ENCODE peak calls at places on chromosomes 16 and 17, in four cellular contexts. One of them, this sample, is unnamed.

GRCh38 chr16:648071-648785 is 937 bp upstream of the WDR90 start:
- DNase-seq in A673: peak; percentile 55
- DNase-seq in cardiac muscle cell: peak; percentile 37
- DNase-seq in small intestine: peak; percentile 92
- DNase-seq in this sample: no peak

GRCh38 chr16:80627108-80627507 is 86.3 kb downstream of the DYNLRB2 start:
- DNase-seq in A673: no peak
- DNase-seq in cardiac muscle cell: no peak
- DNase-seq in small intestine: no peak
- DNase-seq in this sample: no peak

GRCh38 chr17:43016216-43016615 is 6.0 kb downstream of the VAT1 start:
- DNase-seq in A673: no peak
- DNase-seq in cardiac muscle cell: no peak
- DNase-seq in small intestine: no peak
- DNase-seq in this sample: no peak

GRCh38 chr16:89297156-89297869 is 79.8 kb downstream of the ZNF778 start:
- DNase-seq in A673: no peak
- DNase-seq in cardiac muscle cell: no peak
- DNase-seq in small intestine: no peak
- DNase-seq in this sample: no peak

GRCh38 chr16:19879241-19879792 is 5.3 kb downstream of the GPRC5B start:
- DNase-seq in A673: no peak
- DNase-seq in cardiac muscle cell: peak; percentile 41
- DNase-seq in small intestine: peak; percentile 17
- DNase-seq in this sample: no peak

GRCh38 chr16:81926036-81926435 is 85.2 kb downstream of the SDR42E1 start:
- DNase-seq in A673: no peak
- DNase-seq in cardiac muscle cell: no peak
- DNase-seq in small intestine: no peak
- DNase-seq in this sample: no peak

GRCh38 chr16:80198265-80198994 is 342.4 kb upstream of the DYNLRB2 start:
- DNase-seq in A673: no peak
- DNase-seq in cardiac muscle cell: no peak
- DNase-seq in small intestine: peak; percentile 10
- DNase-seq in this sample: no peak

GRCh38 chr16:78742501-78743283 is 643.2 kb downstream of the WWOX start:
- DNase-seq in A673: no peak
- DNase-seq in cardiac muscle cell: no peak
- DNase-seq in small intestine: peak; percentile 55
- DNase-seq in this sample: no peak

GRCh38 chr16:70738083-70738977 is 52.5 kb upstream of the MTSS2 start:
- DNase-seq in A673: no peak
- DNase-seq in cardiac muscle cell: peak; percentile 75
- DNase-seq in small intestine: peak; percentile 25
- DNase-seq in this sample: peak; percentile 72

GRCh38 chr17:33778505-33779398 is 476.3 kb upstream of the CCL2 start:
- DNase-seq in A673: peak; percentile 50
- DNase-seq in cardiac muscle cell: peak; percentile 52
- DNase-seq in small intestine: peak; percentile 36
- DNase-seq in this sample: peak; percentile 31

GRCh38 chr16:86405319-86405718 is 105.0 kb upstream of the FOXF1 start:
- DNase-seq in A673: no peak
- DNase-seq in cardiac muscle cell: no peak
- DNase-seq in small intestine: no peak
- DNase-seq in this sample: no peak

GRCh38 chr16:57900796-57901479 is 70.0 kb downstream of the CNGB1 start:
- DNase-seq in A673: no peak
- DNase-seq in cardiac muscle cell: no peak
- DNase-seq in small intestine: no peak
- DNase-seq in this sample: no peak

GRCh38 chr17:61398721-61399130 is 917 bp upstream of the TBX2 start:
- DNase-seq in A673: no peak
- DNase-seq in cardiac muscle cell: no peak
- DNase-seq in small intestine: no peak
- DNase-seq in this sample: no peak

GRCh38 chr17:10292057-10292931 is 80.5 kb downstream of the MYH13 start:
- DNase-seq in A673: no peak
- DNase-seq in cardiac muscle cell: peak; percentile 22
- DNase-seq in small intestine: no peak
- DNase-seq in this sample: peak; percentile 34

GRCh38 chr16:89322381-89323119 is 105.0 kb downstream of the ZNF778 start:
- DNase-seq in A673: peak; percentile 91
- DNase-seq in cardiac muscle cell: peak; percentile 42
- DNase-seq in small intestine: no peak
- DNase-seq in this sample: peak; percentile 79

GRCh38 chr16:55056585-55057520 is 126.2 kb downstream of the IRX5 start:
- DNase-seq in A673: peak; percentile 38
- DNase-seq in cardiac muscle cell: peak; percentile 42
- DNase-seq in small intestine: peak; percentile 44
- DNase-seq in this sample: no peak

GRCh38 chr17:78484300-78485159 is 92.7 kb downstream of the DNAH17 start:
- DNase-seq in A673: peak; percentile 72
- DNase-seq in cardiac muscle cell: peak; percentile 32
- DNase-seq in small intestine: peak; percentile 41
- DNase-seq in this sample: no peak

GRCh38 chr17:76237859-76238313 is 2.4 kb downstream of the RNF157 start:
- DNase-seq in A673: no peak
- DNase-seq in cardiac muscle cell: no peak
- DNase-seq in small intestine: peak; percentile 87
- DNase-seq in this sample: no peak

GRCh38 chr17:76234354-76234679 is 6.0 kb downstream of the RNF157 start:
- DNase-seq in A673: no peak
- DNase-seq in cardiac muscle cell: no peak
- DNase-seq in small intestine: no peak
- DNase-seq in this sample: no peak

GRCh38 chr17:76238847-76239537 is 1.3 kb downstream of the RNF157 start:
- DNase-seq in A673: no peak
- DNase-seq in cardiac muscle cell: no peak
- DNase-seq in small intestine: no peak
- DNase-seq in this sample: no peak

GRCh38 chr17:76235883-76236282 is 4.4 kb downstream of the RNF157 start:
- DNase-seq in A673: no peak
- DNase-seq in cardiac muscle cell: no peak
- DNase-seq in small intestine: no peak
- DNase-seq in this sample: no peak

GRCh38 chr17:76236603-76237002 is 3.7 kb downstream of the RNF157 start:
- DNase-seq in A673: no peak
- DNase-seq in cardiac muscle cell: no peak
- DNase-seq in small intestine: no peak
- DNase-seq in this sample: no peak
- H3K4me3 ChIP-seq in A673: no peak overlapping the region
- H3K4me3 ChIP-seq in cardiac muscle cell: no peak overlapping the region
- H3K4me3 ChIP-seq in small intestine: no peak overlapping the region
- H3K4me3 ChIP-seq in this sample: no peak overlapping the region

DNA sequence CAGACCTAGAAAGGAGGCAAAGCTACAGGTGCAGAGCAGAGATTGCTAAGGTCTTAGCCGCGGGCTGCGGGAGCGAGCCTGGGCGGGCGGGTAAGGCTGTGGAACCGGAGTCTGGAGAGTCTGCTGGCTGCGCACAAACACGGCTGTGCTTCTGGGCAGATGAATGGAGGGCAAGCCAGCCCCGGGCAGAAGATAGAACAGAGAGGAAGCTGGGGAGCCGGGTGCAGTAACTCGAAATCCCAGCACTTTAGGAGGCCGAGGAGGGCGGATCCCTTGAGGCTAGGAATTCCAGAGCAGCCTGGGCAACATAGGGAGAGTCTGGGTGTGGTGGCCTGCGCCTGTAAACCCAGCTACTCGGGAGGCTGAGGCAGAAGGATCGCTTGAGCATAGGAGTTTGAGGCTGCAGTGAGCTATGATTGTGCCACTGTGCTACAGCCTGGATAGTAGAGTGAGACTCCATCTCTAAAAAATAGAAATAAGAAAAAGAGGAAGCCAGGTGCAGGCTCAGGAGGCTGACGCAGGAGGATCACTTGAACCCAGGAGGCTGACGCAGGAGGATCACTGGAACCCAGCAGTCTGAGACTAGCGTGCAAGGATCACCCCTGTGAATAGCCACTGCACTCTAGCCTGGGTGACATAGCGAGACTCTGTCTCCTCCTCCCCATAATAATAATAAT is 56.3 kb downstream of the PITPNC1 start:
- DNase-seq in A673: no peak
- DNase-seq in cardiac muscle cell: no peak
- DNase-seq in small intestine: no peak
- DNase-seq in this sample: no peak
- H3K27ac ChIP-seq in A673: peak overlapping the region; percentile 57
- H3K27ac ChIP-seq in cardiac muscle cell: no peak overlapping the region
- H3K27ac ChIP-seq in small intestine: peak overlapping the region; percentile 80
- H3K27ac ChIP-seq in this sample: no peak overlapping the region

DNA sequence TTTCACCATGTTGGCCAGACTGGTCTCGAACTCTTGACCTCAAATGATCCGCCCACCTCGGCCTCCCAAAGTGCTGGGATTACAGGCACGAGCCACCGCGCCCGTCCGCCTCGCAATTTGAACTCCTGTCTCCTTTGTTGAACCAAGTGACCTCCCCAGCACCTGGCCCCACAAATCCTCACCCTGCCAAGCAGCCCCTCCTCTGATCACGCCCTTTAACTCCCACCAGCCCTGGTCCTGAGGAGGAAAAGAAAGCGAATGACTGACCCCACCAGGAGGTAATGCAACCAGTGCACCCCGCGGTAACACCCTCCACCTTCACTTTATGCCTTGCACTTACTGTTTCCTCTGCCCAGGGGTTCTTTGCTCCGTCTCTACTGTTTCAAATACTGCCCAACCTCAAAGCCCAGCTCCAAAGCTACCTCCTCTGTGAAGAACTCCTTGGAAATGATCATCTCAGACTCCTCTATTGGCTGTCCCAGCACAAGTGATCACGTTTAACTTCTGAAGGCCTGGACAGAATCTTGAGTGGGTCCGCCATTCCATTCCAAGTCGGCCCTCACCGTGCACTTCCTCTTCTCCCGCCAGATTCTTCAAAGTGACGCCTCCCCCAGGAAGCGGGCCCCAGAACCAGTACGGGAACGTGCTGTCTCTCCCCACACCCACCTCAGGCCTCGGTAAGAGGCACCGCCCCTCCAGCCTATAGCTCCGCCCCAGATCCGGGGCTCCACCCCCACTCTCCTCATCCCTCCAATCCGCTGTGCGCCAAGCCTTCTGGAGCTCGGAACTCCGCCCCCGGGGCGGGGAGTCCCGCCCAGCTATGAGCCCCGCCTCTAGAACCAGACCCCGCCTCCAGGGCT is 4.4 kb downstream of the CD19 start:
- DNase-seq in A673: peak; percentile 87
- DNase-seq in cardiac muscle cell: peak; percentile 59
- DNase-seq in small intestine: peak; percentile 98
- DNase-seq in this sample: peak; percentile 57
- H3K4me3 ChIP-seq in A673: peak overlapping the region; percentile 22
- H3K4me3 ChIP-seq in cardiac muscle cell: no peak overlapping the region
- H3K4me3 ChIP-seq in small intestine: no peak overlapping the region
- H3K4me3 ChIP-seq in this sample: no peak overlapping the region

GRCh38 chr16:12758031-12758669 is 45.5 kb downstream of the CPPED1 start:
- DNase-seq in A673: no peak
- DNase-seq in cardiac muscle cell: peak; percentile 67
- DNase-seq in small intestine: no peak
- DNase-seq in this sample: no peak
- H3K27ac ChIP-seq in A673: no peak overlapping the region
- H3K27ac ChIP-seq in cardiac muscle cell: peak overlapping the region; percentile 69
- H3K27ac ChIP-seq in small intestine: no peak overlapping the region
- H3K27ac ChIP-seq in this sample: no peak overlapping the region

GRCh38 chr16:11155284-11155806 is 100.7 kb downstream of the SOCS1 start:
- DNase-seq in A673: no peak
- DNase-seq in cardiac muscle cell: no peak
- DNase-seq in small intestine: no peak
- DNase-seq in this sample: no peak

GRCh38 chr16:11157143-11157542 is 98.9 kb downstream of the SOCS1 start:
- DNase-seq in A673: no peak
- DNase-seq in cardiac muscle cell: no peak
- DNase-seq in small intestine: no peak
- DNase-seq in this sample: no peak

GRCh38 chr16:11159189-11159588 is 96.8 kb downstream of the SOCS1 start:
- DNase-seq in A673: no peak
- DNase-seq in cardiac muscle cell: no peak
- DNase-seq in small intestine: no peak
- DNase-seq in this sample: no peak

GRCh38 chr16:11152677-11153321 is 103.2 kb downstream of the SOCS1 start:
- DNase-seq in A673: no peak
- DNase-seq in cardiac muscle cell: no peak
- DNase-seq in small intestine: no peak
- DNase-seq in this sample: no peak

GRCh38 chr16:11156401-11156800 is 99.6 kb downstream of the SOCS1 start:
- DNase-seq in A673: no peak
- DNase-seq in cardiac muscle cell: no peak
- DNase-seq in small intestine: no peak
- DNase-seq in this sample: no peak
- H3K4me3 ChIP-seq in A673: no peak overlapping the region
- H3K4me3 ChIP-seq in cardiac muscle cell: no peak overlapping the region
- H3K4me3 ChIP-seq in small intestine: no peak overlapping the region
- H3K4me3 ChIP-seq in this sample: no peak overlapping the region

GRCh38 chr16:31138621-31139578 is 3.4 kb upstream of the PRSS8 start:
- DNase-seq in A673: no peak
- DNase-seq in cardiac muscle cell: no peak
- DNase-seq in small intestine: peak; percentile 96
- DNase-seq in this sample: no peak
- H3K27ac ChIP-seq in A673: no peak overlapping the region
- H3K27ac ChIP-seq in cardiac muscle cell: no peak overlapping the region
- H3K27ac ChIP-seq in small intestine: peak overlapping the region; percentile 93
- H3K27ac ChIP-seq in this sample: peak overlapping the region; percentile 35

DNA sequence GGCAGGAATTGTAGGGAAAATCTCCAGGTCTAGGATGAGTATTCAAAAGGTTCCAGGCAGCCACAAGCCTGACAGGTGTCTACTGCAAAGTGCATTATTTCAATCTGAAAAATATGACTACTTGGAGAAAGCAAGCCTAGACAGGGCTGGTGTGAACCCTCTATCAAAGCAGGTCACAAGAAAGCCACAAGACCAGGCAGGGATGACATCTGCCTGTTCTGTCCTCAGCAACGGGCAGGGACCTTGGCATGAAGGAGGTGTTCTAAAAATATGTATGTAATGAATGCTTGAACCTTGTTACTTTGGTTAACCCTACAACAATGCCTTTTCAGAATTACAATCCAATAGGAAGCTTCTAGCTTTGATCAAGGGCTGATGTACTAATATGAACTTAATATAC is 1.2 kb upstream of the COX6A2 start:
- DNase-seq in A673: no peak
- DNase-seq in cardiac muscle cell: no peak
- DNase-seq in small intestine: no peak
- DNase-seq in this sample: no peak
- H3K4me3 ChIP-seq in A673: no peak overlapping the region
- H3K4me3 ChIP-seq in cardiac muscle cell: no peak overlapping the region
- H3K4me3 ChIP-seq in small intestine: no peak overlapping the region
- H3K4me3 ChIP-seq in this sample: no peak overlapping the region

This sample was measured in uterus.